ENCODE peak calls at places on chromosome 20, in nine cellular contexts. One of them, this sample, is unnamed.

GRCh38 chr20:23932256-23932655 is 52.7 kb upstream of the CST5 start:
- DNase-seq in cardiac fibroblast: no peak
- DNase-seq in mesenchymal stem cell: no peak
- DNase-seq in foreskin fibroblast: no peak
- DNase-seq in fibroblast of lung: no peak
- DNase-seq in ovary: no peak
- DNase-seq in stomach: no peak
- DNase-seq in aorta: no peak
- DNase-seq in neural progenitor cell: no peak
- DNase-seq in this sample: no peak

GRCh38 chr20:34514897-34515483 is 1.2 kb upstream of the DYNLRB1 start:
- DNase-seq in cardiac fibroblast: no peak
- DNase-seq in mesenchymal stem cell: no peak
- DNase-seq in foreskin fibroblast: peak
- DNase-seq in fibroblast of lung: peak
- DNase-seq in ovary: no peak
- DNase-seq in stomach: no peak
- DNase-seq in aorta: no peak
- DNase-seq in neural progenitor cell: no peak
- DNase-seq in this sample: no peak

GRCh38 chr20:33828326-33828834 is 17.2 kb downstream of the CHMP4B start:
- DNase-seq in cardiac fibroblast: no peak
- DNase-seq in mesenchymal stem cell: no peak
- DNase-seq in foreskin fibroblast: no peak
- DNase-seq in fibroblast of lung: no peak
- DNase-seq in ovary: no peak
- DNase-seq in stomach: no peak
- DNase-seq in aorta: no peak
- DNase-seq in neural progenitor cell: no peak
- DNase-seq in this sample: no peak

GRCh38 chr20:45051497-45052060 is 49.3 kb downstream of the KCNS1 start:
- DNase-seq in cardiac fibroblast: no peak
- DNase-seq in mesenchymal stem cell: no peak
- DNase-seq in foreskin fibroblast: no peak
- DNase-seq in fibroblast of lung: no peak
- DNase-seq in ovary: no peak
- DNase-seq in stomach: no peak
- DNase-seq in aorta: no peak
- DNase-seq in neural progenitor cell: no peak
- DNase-seq in this sample: no peak

GRCh38 chr20:57625978-57626377 is 5.8 kb upstream of the ZBP1 start:
- DNase-seq in cardiac fibroblast: no peak
- DNase-seq in mesenchymal stem cell: no peak
- DNase-seq in foreskin fibroblast: no peak
- DNase-seq in fibroblast of lung: no peak
- DNase-seq in ovary: no peak
- DNase-seq in stomach: no peak
- DNase-seq in aorta: no peak
- DNase-seq in neural progenitor cell: no peak
- DNase-seq in this sample: no peak

GRCh38 chr20:13029687-13030510 is 21.1 kb downstream of the SPTLC3 start:
- DNase-seq in cardiac fibroblast: peak
- DNase-seq in mesenchymal stem cell: peak
- DNase-seq in foreskin fibroblast: peak
- DNase-seq in fibroblast of lung: peak
- DNase-seq in ovary: no peak
- DNase-seq in stomach: peak
- DNase-seq in aorta: peak
- DNase-seq in neural progenitor cell: no peak
- DNase-seq in this sample: no peak

GRCh38 chr20:697826-698225 is 22.2 kb upstream of the SCRT2 start:
- DNase-seq in cardiac fibroblast: no peak
- DNase-seq in mesenchymal stem cell: no peak
- DNase-seq in foreskin fibroblast: no peak
- DNase-seq in fibroblast of lung: no peak
- DNase-seq in ovary: no peak
- DNase-seq in stomach: no peak
- DNase-seq in aorta: no peak
- DNase-seq in neural progenitor cell: no peak
- DNase-seq in this sample: no peak

GRCh38 chr20:49668181-49668877 is 45.3 kb downstream of the B4GALT5 start:
- DNase-seq in cardiac fibroblast: no peak
- DNase-seq in mesenchymal stem cell: no peak
- DNase-seq in foreskin fibroblast: no peak
- DNase-seq in fibroblast of lung: no peak
- DNase-seq in ovary: no peak
- DNase-seq in stomach: peak
- DNase-seq in aorta: no peak
- DNase-seq in neural progenitor cell: peak
- DNase-seq in this sample: no peak

GRCh38 chr20:37837934-37838333 is 65.0 kb upstream of the VSTM2L start:
- DNase-seq in cardiac fibroblast: no peak
- DNase-seq in mesenchymal stem cell: no peak
- DNase-seq in foreskin fibroblast: no peak
- DNase-seq in fibroblast of lung: no peak
- DNase-seq in ovary: no peak
- DNase-seq in stomach: no peak
- DNase-seq in aorta: no peak
- DNase-seq in neural progenitor cell: peak
- DNase-seq in this sample: no peak

GRCh38 chr20:34022154-34022842 is 28.6 kb downstream of the RALY start:
- DNase-seq in cardiac fibroblast: peak
- DNase-seq in mesenchymal stem cell: peak
- DNase-seq in foreskin fibroblast: no peak
- DNase-seq in fibroblast of lung: peak
- DNase-seq in ovary: no peak
- DNase-seq in stomach: no peak
- DNase-seq in aorta: no peak
- DNase-seq in neural progenitor cell: peak
- DNase-seq in this sample: peak

GRCh38 chr20:36467076-36467999 is 74.0 kb upstream of the MYL9 start:
- DNase-seq in cardiac fibroblast: peak
- DNase-seq in mesenchymal stem cell: peak
- DNase-seq in foreskin fibroblast: peak
- DNase-seq in fibroblast of lung: peak
- DNase-seq in ovary: peak
- DNase-seq in stomach: peak
- DNase-seq in aorta: peak
- DNase-seq in neural progenitor cell: no peak
- DNase-seq in this sample: no peak

GRCh38 chr20:63441136-63441776 is 31.2 kb downstream of the KCNQ2 start:
- DNase-seq in cardiac fibroblast: no peak
- DNase-seq in mesenchymal stem cell: no peak
- DNase-seq in foreskin fibroblast: no peak
- DNase-seq in fibroblast of lung: no peak
- DNase-seq in ovary: no peak
- DNase-seq in stomach: no peak
- DNase-seq in aorta: no peak
- DNase-seq in neural progenitor cell: no peak
- DNase-seq in this sample: no peak

GRCh38 chr20:41091926-41092325 is 45.4 kb upstream of the PLCG1 start:
- DNase-seq in cardiac fibroblast: no peak
- DNase-seq in mesenchymal stem cell: peak
- DNase-seq in foreskin fibroblast: no peak
- DNase-seq in fibroblast of lung: peak
- DNase-seq in ovary: no peak
- DNase-seq in stomach: no peak
- DNase-seq in aorta: no peak
- DNase-seq in neural progenitor cell: no peak
- DNase-seq in this sample: no peak

GRCh38 chr20:63573739-63574131 is 304 bp downstream of the HELZ2 start:
- DNase-seq in cardiac fibroblast: no peak
- DNase-seq in mesenchymal stem cell: peak
- DNase-seq in foreskin fibroblast: no peak
- DNase-seq in fibroblast of lung: no peak
- DNase-seq in ovary: no peak
- DNase-seq in stomach: no peak
- DNase-seq in aorta: no peak
- DNase-seq in neural progenitor cell: no peak
- DNase-seq in this sample: no peak

GRCh38 chr20:41750137-41750536 is 132.0 kb upstream of the CHD6 start:
- DNase-seq in cardiac fibroblast: no peak
- DNase-seq in mesenchymal stem cell: no peak
- DNase-seq in foreskin fibroblast: no peak
- DNase-seq in fibroblast of lung: no peak
- DNase-seq in ovary: no peak
- DNase-seq in stomach: no peak
- DNase-seq in aorta: no peak
- DNase-seq in neural progenitor cell: no peak
- DNase-seq in this sample: no peak

GRCh38 chr20:3797226-3797545 is 1.1 kb downstream of the CDC25B start:
- DNase-seq in cardiac fibroblast: no peak
- DNase-seq in mesenchymal stem cell: no peak
- DNase-seq in foreskin fibroblast: no peak
- DNase-seq in fibroblast of lung: no peak
- DNase-seq in ovary: peak
- DNase-seq in stomach: no peak
- DNase-seq in aorta: no peak
- DNase-seq in neural progenitor cell: no peak
- DNase-seq in this sample: no peak

GRCh38 chr20:3796477-3797225 is 541 bp downstream of the CDC25B start:
- DNase-seq in cardiac fibroblast: no peak
- DNase-seq in mesenchymal stem cell: no peak
- DNase-seq in foreskin fibroblast: no peak
- DNase-seq in fibroblast of lung: no peak
- DNase-seq in ovary: no peak
- DNase-seq in stomach: no peak
- DNase-seq in aorta: peak
- DNase-seq in neural progenitor cell: peak
- DNase-seq in this sample: peak

GRCh38 chr20:3798908-3799248 is 2.8 kb downstream of the CDC25B start:
- DNase-seq in cardiac fibroblast: no peak
- DNase-seq in mesenchymal stem cell: no peak
- DNase-seq in foreskin fibroblast: no peak
- DNase-seq in fibroblast of lung: no peak
- DNase-seq in ovary: no peak
- DNase-seq in stomach: no peak
- DNase-seq in aorta: no peak
- DNase-seq in neural progenitor cell: no peak
- DNase-seq in this sample: no peak

GRCh38 chr20:3798405-3798768 is 2.3 kb downstream of the CDC25B start:
- DNase-seq in cardiac fibroblast: no peak
- DNase-seq in mesenchymal stem cell: no peak
- DNase-seq in foreskin fibroblast: no peak
- DNase-seq in fibroblast of lung: no peak
- DNase-seq in ovary: no peak
- DNase-seq in stomach: no peak
- DNase-seq in aorta: no peak
- DNase-seq in neural progenitor cell: no peak
- DNase-seq in this sample: no peak

GRCh38 chr20:3797592-3798404 is 1.7 kb downstream of the CDC25B start:
- DNase-seq in cardiac fibroblast: no peak
- DNase-seq in mesenchymal stem cell: peak
- DNase-seq in foreskin fibroblast: no peak
- DNase-seq in fibroblast of lung: peak
- DNase-seq in ovary: no peak
- DNase-seq in stomach: no peak
- DNase-seq in aorta: no peak
- DNase-seq in neural progenitor cell: no peak
- DNase-seq in this sample: peak
- H3K4me3 ChIP-seq in cardiac fibroblast: peak
- H3K4me3 ChIP-seq in mesenchymal stem cell: peak
- H3K4me3 ChIP-seq in foreskin fibroblast: peak
- H3K4me3 ChIP-seq in fibroblast of lung: peak
- H3K4me3 ChIP-seq in ovary: no peak
- H3K4me3 ChIP-seq in stomach: peak
- H3K4me3 ChIP-seq in aorta: no peak
- H3K4me3 ChIP-seq in neural progenitor cell: peak
- H3K4me3 ChIP-seq in this sample: no peak

DNA sequence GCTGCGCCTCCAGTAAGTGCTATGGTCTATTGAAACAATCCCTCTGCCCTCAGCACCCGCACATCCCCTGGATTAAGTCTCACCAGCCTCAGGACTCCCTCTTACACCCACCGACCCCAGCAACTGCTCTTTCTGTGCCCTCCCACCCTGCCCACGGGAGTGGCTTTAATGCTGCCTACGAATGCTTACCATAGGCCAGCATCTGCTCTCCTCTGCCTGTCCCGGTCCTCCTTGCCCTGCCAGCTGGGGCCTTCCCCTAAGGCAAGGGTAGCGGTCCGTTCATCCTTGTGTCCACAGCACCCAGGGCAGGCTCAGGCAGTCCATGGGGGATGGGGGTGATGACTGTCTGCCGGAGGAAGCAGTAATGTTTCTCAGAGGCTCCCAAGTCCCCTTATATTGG is 4.1 kb downstream of the EBF4 start:
- DNase-seq in cardiac fibroblast: no peak
- DNase-seq in mesenchymal stem cell: no peak
- DNase-seq in foreskin fibroblast: no peak
- DNase-seq in fibroblast of lung: no peak
- DNase-seq in ovary: no peak
- DNase-seq in stomach: peak
- DNase-seq in aorta: peak
- DNase-seq in neural progenitor cell: no peak
- DNase-seq in this sample: peak
- H3K4me3 ChIP-seq in cardiac fibroblast: no peak
- H3K4me3 ChIP-seq in mesenchymal stem cell: no peak
- H3K4me3 ChIP-seq in foreskin fibroblast: no peak
- H3K4me3 ChIP-seq in fibroblast of lung: no peak
- H3K4me3 ChIP-seq in ovary: no peak
- H3K4me3 ChIP-seq in stomach: no peak
- H3K4me3 ChIP-seq in aorta: no peak
- H3K4me3 ChIP-seq in neural progenitor cell: no peak
- H3K4me3 ChIP-seq in this sample: no peak

GRCh38 chr20:11675920-11676617 is 241.6 kb upstream of the BTBD3 start:
- DNase-seq in cardiac fibroblast: peak
- DNase-seq in mesenchymal stem cell: no peak
- DNase-seq in foreskin fibroblast: no peak
- DNase-seq in fibroblast of lung: peak
- DNase-seq in ovary: no peak
- DNase-seq in stomach: no peak
- DNase-seq in aorta: no peak
- DNase-seq in neural progenitor cell: peak
- DNase-seq in this sample: no peak
- H3K4me3 ChIP-seq in cardiac fibroblast: no peak
- H3K4me3 ChIP-seq in mesenchymal stem cell: peak
- H3K4me3 ChIP-seq in foreskin fibroblast: no peak
- H3K4me3 ChIP-seq in fibroblast of lung: no peak
- H3K4me3 ChIP-seq in ovary: no peak
- H3K4me3 ChIP-seq in stomach: no peak
- H3K4me3 ChIP-seq in aorta: no peak
- H3K4me3 ChIP-seq in neural progenitor cell: no peak
- H3K4me3 ChIP-seq in this sample: no peak

DNA sequence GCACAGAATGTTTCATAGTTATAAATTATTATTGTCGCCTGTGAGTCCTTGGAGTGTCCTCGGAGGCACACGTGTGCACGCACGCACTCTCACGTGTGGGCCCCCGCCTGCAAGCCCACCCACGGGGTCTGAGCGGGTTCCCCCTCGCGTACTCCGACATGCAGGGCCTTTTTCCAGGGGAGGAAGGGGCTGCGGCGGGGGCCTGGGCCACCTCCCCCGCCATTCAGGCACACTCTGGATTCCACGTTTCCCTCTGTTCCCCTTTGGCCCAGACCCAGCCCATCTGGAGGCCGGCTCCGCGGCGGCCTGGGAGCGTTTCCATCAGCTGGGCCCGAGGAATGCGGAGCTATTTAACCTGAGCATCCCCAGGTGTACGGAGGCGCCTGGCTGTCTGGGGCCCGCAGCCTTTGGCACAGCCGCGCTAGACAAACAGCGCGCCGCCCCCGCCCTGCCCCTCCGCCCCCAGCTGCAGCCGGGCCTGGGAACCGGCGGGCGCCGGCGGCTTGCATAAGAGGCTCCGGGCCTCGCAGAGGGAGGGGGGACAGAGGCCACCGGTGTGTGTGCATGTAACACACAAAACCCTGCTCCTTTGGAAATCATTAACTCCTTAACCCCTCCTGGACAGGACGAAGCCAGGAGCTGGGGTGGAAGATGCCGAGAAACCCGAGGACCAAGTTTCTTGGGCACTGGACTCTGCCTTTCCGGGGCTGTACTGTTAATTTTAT is 3.3 kb downstream of the ID1 start:
- DNase-seq in cardiac fibroblast: peak
- DNase-seq in mesenchymal stem cell: peak
- DNase-seq in foreskin fibroblast: no peak
- DNase-seq in fibroblast of lung: peak
- DNase-seq in ovary: peak
- DNase-seq in stomach: peak
- DNase-seq in aorta: peak
- DNase-seq in neural progenitor cell: peak
- DNase-seq in this sample: peak
- H3K4me3 ChIP-seq in cardiac fibroblast: peak
- H3K4me3 ChIP-seq in mesenchymal stem cell: peak
- H3K4me3 ChIP-seq in foreskin fibroblast: peak
- H3K4me3 ChIP-seq in fibroblast of lung: peak
- H3K4me3 ChIP-seq in ovary: peak
- H3K4me3 ChIP-seq in stomach: peak
- H3K4me3 ChIP-seq in aorta: no peak
- H3K4me3 ChIP-seq in neural progenitor cell: peak
- H3K4me3 ChIP-seq in this sample: peak